ENCODE peak calls at places on chromosome 15, in six cellular contexts. Z, R, I, Y, U and H are unnamed samples.

GRCh38 chr15:82580713-82581112 is 40.5 kb upstream of the RPS17 start:
- DNase-seq in Z (no peak), R (no peak), I (no peak), Y (no peak), U (no peak), H (no peak)

GRCh38 chr15:98875309-98875708 is 132.3 kb downstream of the PGPEP1L start:
- DNase-seq in Z (no peak), R (no peak), I (no peak), Y (no peak), U (peak; percentile 50), H (no peak)

GRCh38 chr15:82272154-82272553 is 9.5 kb downstream of the SAXO2 start:
- DNase-seq in Z (no peak), R (no peak), I (no peak), Y (no peak), U (no peak), H (no peak)

GRCh38 chr15:57027596-57027995 is 109.2 kb downstream of the TCF12 start:
- DNase-seq in Z (no peak), R (no peak), I (no peak), Y (no peak), U (no peak), H (no peak)

GRCh38 chr15:89790206-89790605 is 14.1 kb downstream of the MESP2 start:
- DNase-seq in Z (no peak), R (no peak), I (no peak), Y (no peak), U (no peak), H (no peak)

GRCh38 chr15:72037321-72037720 is 80.6 kb downstream of the MYO9A start:
- DNase-seq in Z (no peak), R (no peak), I (no peak), Y (no peak), U (no peak), H (no peak)

GRCh38 chr15:65318870-65319356 is 14.4 kb downstream of the RNU5B-1 start:
- DNase-seq in Z (no peak), R (peak; percentile 80), I (peak; percentile 63), Y (peak; percentile 84), U (peak; percentile 77), H (peak; percentile 70)

GRCh38 chr15:100690786-100691160 is 88.4 kb downstream of the ASB7 start:
- DNase-seq in Z (no peak), R (no peak), I (no peak), Y (no peak), U (no peak), H (no peak)

GRCh38 chr15:92810418-92811138 is 89.5 kb upstream of the CHD2 start:
- DNase-seq in Z (no peak), R (no peak), I (no peak), Y (no peak), U (peak; percentile 85), H (no peak)